ENCODE peak calls at places on chromosomes 5 and 9, in seven cellular contexts. One of them, this sample, is unnamed.

GRCh38 chr5:38471709-38472108 is 84.7 kb downstream of the LIFR start:
- DNase-seq in A549: no peak
- DNase-seq in sigmoid colon: no peak
- DNase-seq in tibial nerve: no peak
- DNase-seq in suprapubic skin: no peak
- DNase-seq in transverse colon: no peak
- DNase-seq in ovary: no peak
- DNase-seq in this sample: no peak

GRCh38 chr9:133861692-133862091 is 123.5 kb upstream of the SARDH start:
- DNase-seq in A549: no peak
- DNase-seq in suprapubic skin: no peak
- DNase-seq in transverse colon: no peak
- DNase-seq in tibial nerve: no peak
- DNase-seq in sigmoid colon: no peak
- DNase-seq in ovary: no peak
- DNase-seq in this sample: no peak

GRCh38 chr9:70390922-70391321 is 23.5 kb downstream of the KLF9 start:
- DNase-seq in ovary: no peak
- DNase-seq in suprapubic skin: no peak
- DNase-seq in tibial nerve: no peak
- DNase-seq in sigmoid colon: no peak
- DNase-seq in A549: no peak
- DNase-seq in transverse colon: no peak
- DNase-seq in this sample: no peak

GRCh38 chr5:54844905-54845566 is 140.4 kb downstream of the ESM1 start:
- DNase-seq in A549: peak; percentile 35
- DNase-seq in suprapubic skin: no peak
- DNase-seq in transverse colon: no peak
- DNase-seq in sigmoid colon: no peak
- DNase-seq in ovary: no peak
- DNase-seq in tibial nerve: no peak
- DNase-seq in this sample: no peak

GRCh38 chr9:134604834-134605233 is 36.8 kb upstream of the COL5A1 start:
- DNase-seq in tibial nerve: peak; percentile 3
- DNase-seq in sigmoid colon: no peak
- DNase-seq in ovary: peak; percentile 10
- DNase-seq in suprapubic skin: no peak
- DNase-seq in A549: no peak
- DNase-seq in transverse colon: no peak
- DNase-seq in this sample: peak; percentile 24

GRCh38 chr5:142717582-142718215 is 31.8 kb upstream of the FGF1 start:
- DNase-seq in A549: peak; percentile 70
- DNase-seq in sigmoid colon: no peak
- DNase-seq in transverse colon: no peak
- DNase-seq in tibial nerve: peak; percentile 51
- DNase-seq in suprapubic skin: no peak
- DNase-seq in ovary: peak; percentile 31
- DNase-seq in this sample: no peak

GRCh38 chr5:39650234-39650816 is 225.5 kb upstream of the DAB2 start:
- DNase-seq in suprapubic skin: no peak
- DNase-seq in tibial nerve: no peak
- DNase-seq in sigmoid colon: no peak
- DNase-seq in ovary: no peak
- DNase-seq in A549: no peak
- DNase-seq in transverse colon: no peak
- DNase-seq in this sample: no peak

GRCh38 chr9:69671291-69671903 is 774 bp downstream of the APBA1 start:
- DNase-seq in tibial nerve: peak; percentile 24
- DNase-seq in ovary: peak; percentile 33
- DNase-seq in A549: no peak
- DNase-seq in suprapubic skin: peak; percentile 58
- DNase-seq in sigmoid colon: no peak
- DNase-seq in transverse colon: peak; percentile 20
- DNase-seq in this sample: no peak

GRCh38 chr5:154583545-154584168 is 105.6 kb upstream of the HAND1 start:
- DNase-seq in tibial nerve: no peak
- DNase-seq in sigmoid colon: no peak
- DNase-seq in A549: peak; percentile 53
- DNase-seq in ovary: no peak
- DNase-seq in transverse colon: no peak
- DNase-seq in suprapubic skin: no peak
- DNase-seq in this sample: no peak

GRCh38 chr5:63961598-63962161 is 565 bp downstream of the HTR1A start:
- DNase-seq in ovary: no peak
- DNase-seq in tibial nerve: no peak
- DNase-seq in sigmoid colon: no peak
- DNase-seq in A549: no peak
- DNase-seq in suprapubic skin: no peak
- DNase-seq in transverse colon: no peak
- DNase-seq in this sample: no peak

GRCh38 chr5:112016980-112017379 is 260.0 kb upstream of the NREP start:
- DNase-seq in transverse colon: no peak
- DNase-seq in ovary: no peak
- DNase-seq in sigmoid colon: no peak
- DNase-seq in suprapubic skin: no peak
- DNase-seq in tibial nerve: no peak
- DNase-seq in A549: no peak
- DNase-seq in this sample: no peak

GRCh38 chr9:112037281-112038016 is 137.6 kb downstream of the SUSD1 start:
- DNase-seq in tibial nerve: no peak
- DNase-seq in ovary: no peak
- DNase-seq in A549: no peak
- DNase-seq in suprapubic skin: no peak
- DNase-seq in sigmoid colon: no peak
- DNase-seq in transverse colon: peak; percentile 32
- DNase-seq in this sample: no peak

GRCh38 chr9:27340876-27341540 is 44.1 kb upstream of the EQTN start:
- DNase-seq in sigmoid colon: no peak
- DNase-seq in suprapubic skin: no peak
- DNase-seq in tibial nerve: no peak
- DNase-seq in ovary: no peak
- DNase-seq in A549: no peak
- DNase-seq in transverse colon: no peak
- DNase-seq in this sample: no peak

GRCh38 chr9:113369583-113370140 is 7.1 kb downstream of the HDHD3 start:
- DNase-seq in tibial nerve: no peak
- DNase-seq in sigmoid colon: no peak
- DNase-seq in ovary: no peak
- DNase-seq in transverse colon: no peak
- DNase-seq in A549: no peak
- DNase-seq in suprapubic skin: no peak
- DNase-seq in this sample: peak; percentile 82

GRCh38 chr5:123748239-123748638 is 236.3 kb downstream of the CSNK1G3 start:
- DNase-seq in transverse colon: no peak
- DNase-seq in A549: no peak
- DNase-seq in ovary: no peak
- DNase-seq in sigmoid colon: no peak
- DNase-seq in tibial nerve: no peak
- DNase-seq in suprapubic skin: no peak
- DNase-seq in this sample: no peak

GRCh38 chr5:152309926-152310450 is 95.1 kb downstream of the NMUR2 start:
- DNase-seq in sigmoid colon: no peak
- DNase-seq in A549: no peak
- DNase-seq in transverse colon: no peak
- DNase-seq in ovary: no peak
- DNase-seq in tibial nerve: no peak
- DNase-seq in suprapubic skin: no peak
- DNase-seq in this sample: no peak

GRCh38 chr9:3528466-3528865 is 2.7 kb upstream of the RFX3 start:
- DNase-seq in ovary: no peak
- DNase-seq in tibial nerve: no peak
- DNase-seq in suprapubic skin: no peak
- DNase-seq in sigmoid colon: no peak
- DNase-seq in A549: no peak
- DNase-seq in transverse colon: no peak
- DNase-seq in this sample: no peak

GRCh38 chr5:178940569-178941360 is at the start of gene ZNF454:
- DNase-seq in suprapubic skin: peak; percentile 90
- DNase-seq in A549: no peak
- DNase-seq in transverse colon: peak; percentile 82
- DNase-seq in sigmoid colon: peak; percentile 97
- DNase-seq in tibial nerve: peak; percentile 67
- DNase-seq in ovary: peak; percentile 93
- DNase-seq in this sample: peak; percentile 78

GRCh38 chr5:76691470-76692273 is 24.3 kb upstream of the F2R start:
- DNase-seq in ovary: no peak
- DNase-seq in transverse colon: no peak
- DNase-seq in suprapubic skin: no peak
- DNase-seq in A549: peak; percentile 12
- DNase-seq in sigmoid colon: no peak
- DNase-seq in tibial nerve: no peak
- DNase-seq in this sample: no peak

GRCh38 chr5:98218838-98219237 is 554.6 kb upstream of the RGMB start:
- DNase-seq in tibial nerve: no peak
- DNase-seq in ovary: no peak
- DNase-seq in sigmoid colon: no peak
- DNase-seq in A549: no peak
- DNase-seq in transverse colon: no peak
- DNase-seq in suprapubic skin: no peak
- DNase-seq in this sample: no peak
- TF ChIP-seq EP300 in tibial nerve: no peak
- TF ChIP-seq EP300 in ovary: no peak
- TF ChIP-seq EP300 in sigmoid colon: no peak
- TF ChIP-seq EP300 in A549: no peak
- TF ChIP-seq EP300 in transverse colon: no peak
- TF ChIP-seq EP300 in suprapubic skin: no peak
- TF ChIP-seq EP300 in this sample: no peak

GRCh38 chr9:89606567-89607311 is 1.9 kb downstream of the GADD45G start:
- DNase-seq in suprapubic skin: peak; percentile 64
- DNase-seq in A549: no peak
- DNase-seq in ovary: peak; percentile 44
- DNase-seq in sigmoid colon: no peak
- DNase-seq in transverse colon: peak; percentile 70
- DNase-seq in tibial nerve: no peak
- DNase-seq in this sample: peak; percentile 78
- TF ChIP-seq EP300 in suprapubic skin: no peak
- TF ChIP-seq EP300 in A549: no peak
- TF ChIP-seq EP300 in ovary: no peak
- TF ChIP-seq EP300 in sigmoid colon: no peak
- TF ChIP-seq EP300 in transverse colon: no peak
- TF ChIP-seq EP300 in tibial nerve: no peak
- TF ChIP-seq EP300 in this sample: no peak

DNA sequence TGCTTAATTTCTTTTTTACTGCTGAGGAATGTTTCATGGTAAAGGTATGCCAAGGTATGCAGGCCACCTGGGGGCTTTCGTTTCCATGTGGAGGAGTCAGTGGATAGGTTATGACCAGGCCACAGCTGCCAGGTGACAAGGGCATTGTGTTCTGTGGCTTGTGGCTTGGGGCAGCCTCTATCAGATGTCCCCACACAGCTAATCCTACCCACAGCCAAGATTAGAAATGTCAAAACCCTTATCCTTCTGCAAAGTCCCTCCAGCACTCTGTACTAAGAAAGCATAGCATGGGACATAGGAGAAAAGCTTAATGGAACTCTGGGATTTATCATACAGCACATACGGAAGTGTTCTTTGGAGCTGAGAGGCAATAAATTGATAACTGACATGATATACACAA is 171.2 kb upstream of the S1PR3 start:
- DNase-seq in suprapubic skin: no peak
- DNase-seq in transverse colon: no peak
- DNase-seq in A549: no peak
- DNase-seq in ovary: no peak
- DNase-seq in sigmoid colon: no peak
- DNase-seq in tibial nerve: no peak
- DNase-seq in this sample: no peak
- TF ChIP-seq EP300 in suprapubic skin: no peak
- TF ChIP-seq EP300 in transverse colon: no peak
- TF ChIP-seq EP300 in A549: no peak
- TF ChIP-seq EP300 in ovary: no peak
- TF ChIP-seq EP300 in sigmoid colon: no peak
- TF ChIP-seq EP300 in tibial nerve: no peak
- TF ChIP-seq EP300 in this sample: no peak

DNA sequence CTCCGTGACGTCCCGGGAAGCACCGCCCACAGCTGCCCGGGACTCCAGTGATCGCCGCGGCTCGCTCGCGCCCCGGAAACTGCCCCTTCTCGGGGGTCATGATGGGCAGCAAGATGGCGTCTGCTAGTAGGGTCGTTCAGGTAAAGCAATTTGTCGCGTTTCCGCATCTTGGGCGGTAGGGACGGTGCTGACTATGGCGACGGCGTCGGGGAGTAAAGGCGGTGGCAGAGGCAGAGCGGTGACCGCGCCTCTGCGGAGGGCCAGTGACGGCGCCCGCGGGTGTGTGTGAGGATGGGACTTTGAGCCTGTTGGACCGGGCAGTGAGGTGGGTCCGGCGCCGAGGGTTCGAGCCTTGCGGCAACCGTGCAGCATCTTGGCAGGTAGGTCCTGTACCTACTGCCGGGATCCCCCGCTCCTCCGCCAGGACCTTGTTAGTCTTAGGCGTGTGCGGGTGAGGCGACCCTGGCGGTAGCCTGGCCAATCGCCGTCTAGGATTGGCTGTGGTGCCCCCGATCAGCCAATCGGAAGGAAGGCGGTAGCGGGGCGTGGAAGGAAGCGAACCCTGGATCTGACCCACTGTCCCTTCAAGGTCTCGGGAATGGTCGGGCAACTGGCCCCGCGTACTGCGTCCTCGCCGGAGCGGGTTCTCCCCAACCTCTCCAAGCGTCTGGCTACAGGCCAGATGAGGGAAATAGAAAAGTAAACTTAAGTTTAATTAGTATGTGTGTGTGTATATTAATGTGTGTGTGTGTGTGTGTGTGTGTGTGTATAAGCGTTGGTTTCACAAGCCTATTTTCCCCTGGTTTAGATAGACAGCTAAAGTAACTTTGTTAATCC is 16.7 kb upstream of the CDK7 start:
- DNase-seq in transverse colon: peak; percentile 93
- DNase-seq in A549: peak; percentile 94
- DNase-seq in suprapubic skin: peak; percentile 98
- DNase-seq in sigmoid colon: peak; percentile 98
- DNase-seq in ovary: peak; percentile 80
- DNase-seq in tibial nerve: peak; percentile 97
- DNase-seq in this sample: peak; percentile 89
- TF ChIP-seq EP300 in transverse colon: no peak
- TF ChIP-seq EP300 in A549: no peak
- TF ChIP-seq EP300 in suprapubic skin: no peak
- TF ChIP-seq EP300 in sigmoid colon: no peak
- TF ChIP-seq EP300 in ovary: no peak
- TF ChIP-seq EP300 in tibial nerve: no peak
- TF ChIP-seq EP300 in this sample: no peak

GRCh38 chr9:33264473-33265177 is at the start of the genes BAG1 and CHMP5:
- DNase-seq in tibial nerve: peak; percentile 100
- DNase-seq in ovary: peak; percentile 100
- DNase-seq in suprapubic skin: peak; percentile 100
- DNase-seq in sigmoid colon: peak; percentile 100
- DNase-seq in transverse colon: peak; percentile 100
- DNase-seq in A549: peak; percentile 99
- DNase-seq in this sample: peak; percentile 100
- TF ChIP-seq EP300 in tibial nerve: peak; percentile 97
- TF ChIP-seq EP300 in ovary: no peak
- TF ChIP-seq EP300 in suprapubic skin: no peak
- TF ChIP-seq EP300 in sigmoid colon: no peak
- TF ChIP-seq EP300 in transverse colon: no peak
- TF ChIP-seq EP300 in A549: no peak
- TF ChIP-seq EP300 in this sample: no peak

GRCh38 chr9:125747053-125747764 is at the start of gene PBX3:
- DNase-seq in tibial nerve: no peak
- DNase-seq in A549: peak; percentile 41
- DNase-seq in suprapubic skin: peak; percentile 74
- DNase-seq in transverse colon: peak; percentile 54
- DNase-seq in ovary: peak; percentile 68
- DNase-seq in sigmoid colon: peak; percentile 81
- DNase-seq in this sample: peak; percentile 60
- TF ChIP-seq EP300 in tibial nerve: no peak
- TF ChIP-seq EP300 in A549: no peak
- TF ChIP-seq EP300 in suprapubic skin: no peak
- TF ChIP-seq EP300 in transverse colon: no peak
- TF ChIP-seq EP300 in ovary: no peak
- TF ChIP-seq EP300 in sigmoid colon: no peak
- TF ChIP-seq EP300 in this sample: no peak

This sample was measured in stomach.